ENCODE peak calls at places on chromosomes 2 and 18, in nine cellular contexts. B is cerebellar nuclear complex; W is keratinocyte; M is nephron progenitor cell; V is activated CD8-positive, alpha-beta memory T cell treated with anti-CD3 and anti-CD28 coated beads, Interleukin-2, amount 50 U/mL, for 48 hours; H is HFF-Myc; D is HuH-7; S is GDM1; R is effector CD4-positive, alpha-beta T cell. T is an unnamed sample.

GRCh38 chr2:234099266-234099665 is 48.8 kb downstream of the SPP2 start:
- DNase-seq in M (no peak), B (no peak), H (no peak), D (no peak), W (no peak), R (no peak), S (no peak), V (no peak), T (no peak)

GRCh38 chr2:160060297-160060696 is 2.1 kb downstream of the PLA2R1 start:
- DNase-seq in R (no peak), S (no peak), D (no peak), B (no peak), M (no peak), H (no peak), W (no peak), V (no peak), T (no peak)

GRCh38 chr2:9201185-9201891 is 5.3 kb upstream of the ASAP2 start:
- DNase-seq in D (no peak), V (peak), H (no peak), R (no peak), M (no peak), W (no peak), S (no peak), B (no peak), T (no peak)

GRCh38 chr18:59228361-59228760 is 8.4 kb downstream of the GRP start:
- DNase-seq in B (no peak), M (no peak), S (no peak), H (no peak), D (no peak), R (no peak), W (no peak), V (no peak), T (peak)

GRCh38 chr2:5176764-5177163 is 515.4 kb upstream of the SOX11 start:
- DNase-seq in W (no peak), B (no peak), H (no peak), S (no peak), V (no peak), D (no peak), R (no peak), M (no peak), T (no peak)

GRCh38 chr2:72148975-72149555 is 1.4 kb upstream of the CYP26B1 start:
- DNase-seq in S (no peak), B (no peak), H (no peak), V (peak), D (peak), M (peak), R (no peak), W (no peak), T (no peak)

GRCh38 chr2:174219321-174219720 is 29.0 kb downstream of the OLA1 start:
- DNase-seq in M (no peak), B (no peak), H (no peak), W (no peak), V (no peak), S (no peak), R (no peak), D (no peak), T (no peak)

GRCh38 chr2:151760139-151760650 is 25.9 kb upstream of the NEB start:
- DNase-seq in W (no peak), V (no peak), R (no peak), H (no peak), D (no peak), B (peak), M (no peak), S (no peak), T (no peak)

GRCh38 chr2:85420743-85421705 is 2.5 kb downstream of the SH2D6 start:
- DNase-seq in D (peak), R (peak), V (peak), S (peak), W (no peak), M (peak), H (peak), B (peak), T (peak)

GRCh38 chr2:17591846-17592245 is 51.4 kb downstream of the VSNL1 start:
- DNase-seq in B (no peak), M (no peak), R (no peak), V (no peak), W (no peak), H (no peak), D (no peak), S (no peak), T (no peak)

GRCh38 chr2:119480718-119481142 is 43.6 kb downstream of the SCTR start:
- DNase-seq in V (no peak), M (no peak), S (no peak), B (no peak), R (no peak), W (no peak), H (no peak), D (no peak), T (no peak)

GRCh38 chr18:68417826-68418225 is 297.1 kb downstream of the TMX3 start:
- DNase-seq in M (no peak), D (no peak), V (no peak), W (no peak), H (no peak), B (no peak), R (no peak), S (no peak), T (no peak)

GRCh38 chr2:177708106-177708505 is 315.5 kb downstream of the AGPS start:
- DNase-seq in M (no peak), V (no peak), R (no peak), B (no peak), W (no peak), D (no peak), H (no peak), S (no peak), T (no peak)

GRCh38 chr18:74506405-74507119 is 10.4 kb downstream of the CNDP2 start:
- DNase-seq in H (no peak), M (no peak), D (no peak), V (peak), R (no peak), B (no peak), S (no peak), W (no peak), T (no peak)

GRCh38 chr2:238286551-238286950 is 1.9 kb downstream of the PER2 start:
- DNase-seq in R (no peak), V (no peak), W (no peak), B (no peak), H (peak), M (no peak), S (no peak), D (no peak), T (no peak)

GRCh38 chr2:10043906-10044601 is 704 bp downstream of the KLF11 start:
- DNase-seq in D (peak), W (peak), M (peak), S (no peak), B (peak), V (peak), H (no peak), R (peak), T (peak)

GRCh38 chr2:37319754-37320609 is 4.7 kb downstream of the PRKD3 start:
- DNase-seq in B (no peak), W (no peak), V (no peak), D (no peak), H (no peak), S (no peak), M (no peak), R (no peak), T (no peak)

GRCh38 chr2:58532641-58533040 is 291.5 kb upstream of the FANCL start:
- DNase-seq in S (no peak), W (no peak), R (no peak), M (no peak), H (no peak), B (no peak), V (no peak), D (no peak), T (no peak)

GRCh38 chr2:216694201-216694825 is 1.0 kb downstream of the IGFBP5 start:
- DNase-seq in M (peak), H (no peak), R (no peak), S (no peak), D (no peak), W (no peak), B (peak), V (peak), T (no peak)

GRCh38 chr2:8162602-8163001 is 519.3 kb upstream of the ID2 start:
- DNase-seq in B (no peak), H (no peak), M (peak), D (no peak), R (no peak), S (no peak), V (no peak), W (no peak), T (no peak)

GRCh38 chr2:100274076-100274475 is 48.2 kb downstream of the LONRF2 start:
- DNase-seq in V (no peak), R (no peak), S (no peak), D (no peak), M (no peak), W (no peak), H (no peak), B (no peak), T (no peak)

T was measured in SK-N-MC.